ENCODE peak calls at places on chromosomes 16 and 17, in ten cellular contexts. A is activated T-helper 9 cell treated with anti-CD3 and anti-CD28 coated beads, Interleukin-2, amount 50 U/mL, for 16 hours; D is esophagus squamous epithelium; H is stimulated activated CD8-positive, alpha-beta memory T cell treated with anti-CD3 and anti-CD28 coated beads, Interleukin-7, amount 100 ng/mL, for 4 hours; K is effector memory CD4-positive, alpha-beta T cell; S is EL; C is lower leg skin; J is cerebellar nuclear complex; E is activated T-cell treated with anti-CD3 and anti-CD28 coated beads, Interleukin-2, amount 50 U/mL, for 4 hours; R is epithelial cell of proximal tubule. M is an unnamed sample.

GRCh38 chr17:40417258-40417608 is 463 bp downstream of the TOP2A start:
- DNase-seq in A (no peak), D (no peak), H (no peak), K (no peak), S (no peak), C (no peak), J (no peak), E (no peak), R (no peak), M (no peak)

GRCh38 chr17:51056813-51057510 is 63.7 kb downstream of the SPAG9 start:
- DNase-seq in A (no peak), D (no peak), H (peak), K (no peak), S (peak), C (no peak), J (peak), E (no peak), R (peak), M (no peak)

GRCh38 chr16:88549671-88550643 is 20.2 kb upstream of the ZC3H18 start:
- DNase-seq in A (no peak), D (no peak), H (no peak), K (no peak), S (no peak), C (no peak), J (no peak), E (no peak), R (no peak), M (no peak)

GRCh38 chr17:77356109-77356689 is 215.4 kb downstream of the SEC14L1 start:
- DNase-seq in A (no peak), D (no peak), H (no peak), K (no peak), S (peak), C (peak), J (no peak), E (no peak), R (no peak), M (no peak)

GRCh38 chr16:66656547-66656946 is 40.0 kb downstream of the CMTM4 start:
- DNase-seq in A (no peak), D (no peak), H (no peak), K (no peak), S (no peak), C (no peak), J (no peak), E (no peak), R (no peak), M (no peak)

GRCh38 chr17:72386619-72387237 is 265.9 kb downstream of the SOX9 start:
- DNase-seq in A (no peak), D (no peak), H (no peak), K (no peak), S (peak), C (no peak), J (no peak), E (no peak), R (no peak), M (no peak)

GRCh38 chr17:66965801-66966528 is 1.5 kb downstream of the CACNG4 start:
- DNase-seq in A (no peak), D (no peak), H (no peak), K (no peak), S (no peak), C (no peak), J (no peak), E (no peak), R (no peak), M (no peak)

GRCh38 chr17:57906910-57907309 is 48.3 kb downstream of the CUEDC1 start:
- DNase-seq in A (no peak), D (no peak), H (no peak), K (no peak), S (no peak), C (no peak), J (no peak), E (no peak), R (no peak), M (no peak)

GRCh38 chr17:61333151-61333550 is 66.5 kb upstream of the TBX2 start:
- DNase-seq in A (no peak), D (no peak), H (no peak), K (no peak), S (no peak), C (no peak), J (no peak), E (no peak), R (no peak), M (no peak)

GRCh38 chr16:27239026-27239425 is 29.5 kb downstream of the NSMCE1 start:
- DNase-seq in A (no peak), D (no peak), H (no peak), K (no peak), S (no peak), C (peak), J (no peak), E (no peak), R (no peak), M (no peak)

GRCh38 chr17:36851230-36851629 is 86.0 kb upstream of the LHX1 start:
- DNase-seq in A (no peak), D (no peak), H (no peak), K (no peak), S (peak), C (no peak), J (no peak), E (no peak), R (no peak), M (no peak)

GRCh38 chr16:4687416-4687815 is 5.9 kb upstream of the NUDT16L1 start:
- DNase-seq in A (no peak), D (no peak), H (no peak), K (no peak), S (no peak), C (no peak), J (no peak), E (no peak), R (no peak), M (no peak)

GRCh38 chr16:48013476-48013875 is 142.3 kb downstream of the ABCC12 start:
- DNase-seq in A (no peak), D (no peak), H (no peak), K (no peak), S (peak), C (no peak), J (peak), E (no peak), R (peak), M (no peak)

GRCh38 chr16:81971853-81972252 is 39.4 kb downstream of the SDR42E1 start:
- DNase-seq in A (no peak), D (no peak), H (no peak), K (no peak), S (no peak), C (no peak), J (no peak), E (no peak), R (no peak), M (no peak)

GRCh38 chr16:57054771-57055170 is 37.6 kb upstream of the CPNE2 start:
- DNase-seq in A (no peak), D (no peak), H (no peak), K (no peak), S (no peak), C (no peak), J (no peak), E (no peak), R (no peak), M (no peak)

GRCh38 chr17:68955181-68955841 is at the start of gene ABCA8:
- DNase-seq in A (no peak), D (no peak), H (no peak), K (no peak), S (no peak), C (no peak), J (no peak), E (no peak), R (no peak), M (no peak)

GRCh38 chr17:29143894-29144293 is 36.3 kb downstream of the MYO18A start:
- DNase-seq in A (no peak), D (no peak), H (no peak), K (no peak), S (no peak), C (no peak), J (no peak), E (no peak), R (no peak), M (no peak)

GRCh38 chr17:62860962-62861873 is 53.1 kb upstream of the MARCHF10 start:
- DNase-seq in A (no peak), D (no peak), H (no peak), K (no peak), S (no peak), C (no peak), J (no peak), E (no peak), R (no peak), M (no peak)

GRCh38 chr16:28139530-28139929 is 72.2 kb downstream of the XPO6 start:
- DNase-seq in A (no peak), D (no peak), H (no peak), K (no peak), S (no peak), C (no peak), J (no peak), E (no peak), R (no peak), M (no peak)

GRCh38 chr17:61314368-61315078 is 85.1 kb upstream of the TBX2 start:
- DNase-seq in A (no peak), D (no peak), H (no peak), K (no peak), S (no peak), C (no peak), J (no peak), E (no peak), R (no peak), M (no peak)

GRCh38 chr16:85898521-85899442 is at the start of gene IRF8:
- DNase-seq in A (peak), D (no peak), H (peak), K (peak), S (peak), C (peak), J (no peak), E (peak), R (no peak), M (no peak)

GRCh38 chr17:49861150-49861884 is 13.4 kb upstream of the TAC4 start:
- DNase-seq in A (peak), D (no peak), H (peak), K (peak), S (peak), C (no peak), J (no peak), E (peak), R (no peak), M (no peak)

GRCh38 chr17:47813077-47813476 is 8.5 kb downstream of the OSBPL7 start:
- DNase-seq in A (no peak), D (no peak), H (no peak), K (no peak), S (no peak), C (peak), J (no peak), E (no peak), R (no peak), M (no peak)

GRCh38 chr16:72875291-72876036 is 172.5 kb downstream of the ZFHX3 start:
- DNase-seq in A (no peak), D (no peak), H (no peak), K (no peak), S (peak), C (no peak), J (no peak), E (no peak), R (no peak), M (no peak)

GRCh38 chr17:79393358-79394038 is 217.4 kb downstream of the RBFOX3 start:
- DNase-seq in A (peak), D (no peak), H (no peak), K (peak), S (peak), C (peak), J (peak), E (peak), R (no peak), M (no peak)

GRCh38 chr17:81292450-81292849 is 2.7 kb downstream of the SLC38A10 start:
- DNase-seq in A (no peak), D (no peak), H (no peak), K (no peak), S (no peak), C (no peak), J (no peak), E (no peak), R (no peak), M (no peak)

GRCh38 chr17:50684612-50685333 is 22.9 kb downstream of the ANKRD40 start:
- DNase-seq in A (no peak), D (no peak), H (no peak), K (no peak), S (no peak), C (no peak), J (no peak), E (no peak), R (no peak), M (no peak)